ENCODE peak calls at places on chromosomes 6 and 20, in ten cellular contexts. T, D, U, Y, O, C, P, Z, K and W are unnamed samples.

GRCh38 chr6:150320450-150320849 is 48.4 kb upstream of the IYD start:
- DNase-seq in C (no peak), T (peak), P (no peak), U (no peak), K (no peak), Y (peak), D (peak), Z (no peak), O (no peak), W (no peak)

GRCh38 chr20:1118004-1118335 is 432 bp upstream of the PSMF1 start:
- DNase-seq in U (no peak), K (no peak), Z (no peak), P (no peak), D (no peak), T (no peak), O (no peak), Y (no peak), C (no peak), W (no peak)

GRCh38 chr6:129340983-129341382 is 369.0 kb downstream of the ARHGAP18 start:
- DNase-seq in T (no peak), C (peak), Y (no peak), P (no peak), D (peak), Z (no peak), O (no peak), K (peak), U (no peak), W (no peak)

GRCh38 chr6:105588116-105588710 is 185.3 kb upstream of the PREP start:
- DNase-seq in O (no peak), Y (no peak), P (no peak), K (no peak), Z (no peak), D (no peak), T (no peak), U (no peak), C (no peak), W (no peak)

GRCh38 chr20:44068780-44069191 is 118.2 kb downstream of the JPH2 start:
- DNase-seq in Y (no peak), U (no peak), T (no peak), O (no peak), Z (peak), C (no peak), K (no peak), D (no peak), P (no peak), W (no peak)

GRCh38 chr6:169937389-169938261 is 186.2 kb downstream of the ERMARD start:
- DNase-seq in O (no peak), Z (no peak), K (no peak), C (no peak), U (no peak), Y (no peak), P (no peak), T (no peak), D (no peak), W (peak)

GRCh38 chr6:108222064-108222463 is 38.8 kb downstream of the SNX3 start:
- DNase-seq in O (no peak), K (no peak), P (no peak), Z (no peak), U (no peak), T (no peak), D (no peak), C (no peak), Y (no peak), W (no peak)

GRCh38 chr6:167394330-167394729 is 69.4 kb downstream of the TTLL2 start:
- DNase-seq in D (peak), O (no peak), Y (no peak), Z (no peak), K (no peak), C (no peak), T (no peak), P (no peak), U (no peak), W (no peak)

GRCh38 chr6:131116755-131117360 is 18.4 kb upstream of the AKAP7 start:
- DNase-seq in P (no peak), U (no peak), T (peak), C (peak), D (peak), Z (no peak), Y (peak), K (peak), O (peak), W (no peak)

GRCh38 chr20:62739581-62740285 is 31.1 kb downstream of the NTSR1 start:
- DNase-seq in Z (no peak), Y (no peak), P (no peak), C (no peak), O (peak), K (peak), U (peak), T (no peak), D (no peak), W (no peak)

GRCh38 chr6:9875605-9876353 is 539.1 kb downstream of the TFAP2A start:
- DNase-seq in K (no peak), P (no peak), U (no peak), O (no peak), Y (no peak), D (peak), T (no peak), C (no peak), Z (no peak), W (no peak)

GRCh38 chr6:74356385-74356784 is 660.4 kb downstream of the CD109 start:
- DNase-seq in K (peak), D (no peak), U (no peak), T (no peak), Z (no peak), P (no peak), C (peak), O (no peak), Y (no peak), W (no peak)

GRCh38 chr20:47256665-47257236 is 99.7 kb downstream of the ZMYND8 start:
- DNase-seq in O (no peak), C (no peak), T (no peak), K (peak), P (no peak), D (peak), Z (no peak), Y (no peak), U (no peak), W (no peak)
- H3K4me3 ChIP-seq in O (no peak), C (no peak), T (no peak), K (no peak), P (no peak), D (no peak), Z (no peak), Y (no peak), U (no peak), W (no peak)

GRCh38 chr6:18598865-18599264 is 211.7 kb downstream of the RNF144B start:
- DNase-seq in P (no peak), O (no peak), D (no peak), K (no peak), Y (no peak), C (no peak), T (no peak), Z (peak), U (no peak), W (no peak)
- H3K4me3 ChIP-seq in P (no peak), O (no peak), D (no peak), K (no peak), Y (no peak), C (no peak), T (no peak), Z (no peak), U (no peak), W (no peak)

DNA sequence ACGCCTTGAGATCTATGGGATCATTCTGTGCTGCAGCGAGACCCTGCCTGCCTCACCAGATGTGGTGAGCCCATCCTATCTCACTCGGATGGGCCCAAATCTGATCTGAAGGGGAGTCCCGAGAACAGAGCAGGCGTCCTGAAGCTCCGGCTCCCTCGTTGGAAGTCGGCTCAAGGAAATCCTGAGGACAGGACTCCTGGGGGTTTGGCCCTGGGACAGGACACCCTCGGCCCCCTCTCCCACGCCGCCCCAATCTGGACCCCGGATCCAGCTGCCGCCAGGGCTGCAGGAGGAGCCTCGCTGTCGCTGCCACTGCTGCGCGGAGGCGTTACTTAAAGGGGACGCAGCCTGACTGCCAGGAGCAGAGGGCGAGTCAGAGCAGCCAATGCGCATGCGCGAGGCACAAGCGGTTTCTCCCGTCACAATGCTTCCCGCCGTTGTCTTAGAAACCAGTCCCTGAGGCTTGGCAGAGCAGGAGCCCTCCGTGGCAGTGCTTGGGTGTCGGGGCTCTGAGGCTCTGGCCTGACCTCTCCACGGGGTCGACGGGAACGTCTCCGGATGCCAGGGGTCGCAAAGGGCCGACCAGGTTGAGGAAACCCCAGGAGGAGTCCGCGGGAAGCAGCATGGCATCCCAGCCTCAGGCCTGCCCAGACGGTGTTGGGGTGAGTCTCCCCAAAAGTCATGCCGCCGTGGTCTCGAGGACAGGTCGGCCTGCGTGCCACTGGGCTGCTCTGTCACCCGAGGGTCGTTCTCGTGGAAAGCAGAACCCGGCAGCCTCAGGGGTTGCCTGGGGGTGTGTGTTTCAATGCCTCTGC is 1567.8 kb upstream of the DEFB115 start:
- DNase-seq in T (no peak), Y (peak), K (peak), P (no peak), U (no peak), C (no peak), Z (peak), D (no peak), O (no peak), W (no peak)
- H3K4me3 ChIP-seq in T (no peak), Y (peak), K (peak), P (peak), U (no peak), C (no peak), Z (no peak), D (no peak), O (no peak), W (no peak)

GRCh38 chr6:151436300-151436699 is 15.6 kb downstream of the RMND1 start:
- DNase-seq in Y (no peak), P (no peak), D (no peak), T (no peak), C (no peak), O (no peak), K (no peak), U (no peak), Z (no peak), W (no peak)
- H3K4me3 ChIP-seq in Y (no peak), P (no peak), D (no peak), T (no peak), C (no peak), O (no peak), K (peak), U (no peak), Z (no peak), W (no peak)